ENCODE peak calls at places on chromosomes 4 and X, in nine cellular contexts. G is AG10803, K is IMR-90, A is transverse colon, Y is adipocyte, I is tibial artery, Z is body of pancreas, H is upper lobe of left lung, E is astrocyte of the spinal cord. R is an unnamed sample.

GRCh38 chr4:114057746-114058145 is 78.3 kb upstream of the ARSJ start:
- DNase-seq in G (no peak), K (no peak), A (no peak), Y (no peak), I (no peak), Z (no peak), H (no peak), E (no peak), R (no peak)

GRCh38 chr4:181877329-181877848 is 365.8 kb upstream of the TENM3 start:
- DNase-seq in G (no peak), K (peak), A (no peak), Y (peak), I (no peak), Z (no peak), H (no peak), E (peak), R (no peak)

GRCh38 chr4:138310498-138310897 is 68.3 kb upstream of the SLC7A11 start:
- DNase-seq in G (peak), K (peak), A (no peak), Y (peak), I (no peak), Z (no peak), H (no peak), E (no peak), R (peak)

GRCh38 chr4:144709793-144710525 is 64.0 kb downstream of the HHIP start:
- DNase-seq in G (peak), K (peak), A (peak), Y (no peak), I (no peak), Z (no peak), H (no peak), E (peak), R (peak)

GRCh38 chr4:126992910-126993309 is 639.8 kb upstream of the INTU start:
- DNase-seq in G (no peak), K (no peak), A (no peak), Y (no peak), I (no peak), Z (no peak), H (no peak), E (no peak), R (no peak)

GRCh38 chrX:147573266-147573665 is 338.5 kb upstream of the FMR1 start:
- DNase-seq in G (no peak), K (no peak), A (no peak), Y (no peak), I (no peak), Z (no peak), H (no peak), E (no peak), R (no peak)

GRCh38 chrX:100973411-100973810 is 3.9 kb downstream of the ARL13A start:
- DNase-seq in G (no peak), K (peak), A (no peak), Y (peak), I (no peak), Z (no peak), H (peak), E (peak), R (peak)

GRCh38 chrX:110168585-110168984 is 149.3 kb downstream of the AMMECR1 start:
- DNase-seq in G (peak), K (peak), A (no peak), Y (peak), I (no peak), Z (no peak), H (no peak), E (peak), R (peak)

GRCh38 chr4:71229477-71230257 is 109.2 kb upstream of the SLC4A4 start:
- DNase-seq in G (peak), K (peak), A (peak), Y (peak), I (no peak), Z (peak), H (no peak), E (peak), R (peak)

GRCh38 chrX:122504026-122504425 is 680.1 kb upstream of the GRIA3 start:
- DNase-seq in G (peak), K (no peak), A (no peak), Y (no peak), I (no peak), Z (no peak), H (no peak), E (peak), R (no peak)

GRCh38 chrX:71565634-71566033 is 12.6 kb upstream of the GCNA start:
- DNase-seq in G (no peak), K (no peak), A (no peak), Y (no peak), I (no peak), Z (no peak), H (no peak), E (no peak), R (peak)

GRCh38 chrX:66004928-66005831 is 34.7 kb downstream of the VSIG4 start:
- DNase-seq in G (no peak), K (no peak), A (no peak), Y (no peak), I (no peak), Z (no peak), H (no peak), E (no peak), R (no peak)

GRCh38 chrX:140507982-140508305 is 3.1 kb upstream of the SOX3 start:
- DNase-seq in G (no peak), K (no peak), A (no peak), Y (no peak), I (no peak), Z (no peak), H (no peak), E (peak), R (no peak)

GRCh38 chr4:145179201-145179860 is 1.1 kb downstream of the OTUD4 start:
- DNase-seq in G (peak), K (peak), A (peak), Y (peak), I (peak), Z (peak), H (peak), E (peak), R (peak)

GRCh38 chrX:152926279-152926678 is 28.4 kb downstream of the ZNF185 start:
- DNase-seq in G (peak), K (peak), A (peak), Y (peak), I (no peak), Z (peak), H (no peak), E (peak), R (peak)

GRCh38 chr4:113587156-113587555 is 174.4 kb downstream of the CAMK2D start:
- DNase-seq in G (no peak), K (no peak), A (no peak), Y (no peak), I (no peak), Z (no peak), H (no peak), E (no peak), R (no peak)

GRCh38 chr4:76943790-76944189 is 5.8 kb upstream of the SEPTIN11 start:
- DNase-seq in G (no peak), K (no peak), A (no peak), Y (no peak), I (no peak), Z (no peak), H (no peak), E (no peak), R (no peak)

GRCh38 chr4:65510976-65511375 is 159.3 kb downstream of the EPHA5 start:
- DNase-seq in G (peak), K (no peak), A (no peak), Y (peak), I (no peak), Z (no peak), H (no peak), E (peak), R (peak)

GRCh38 chrX:13755254-13755653 is 20.7 kb downstream of the OFD1 start:
- DNase-seq in G (no peak), K (no peak), A (no peak), Y (no peak), I (no peak), Z (no peak), H (no peak), E (no peak), R (no peak)

GRCh38 chr4:116824172-116824571 is 261.2 kb downstream of the TRAM1L1 start:
- DNase-seq in G (no peak), K (no peak), A (no peak), Y (no peak), I (no peak), Z (no peak), H (no peak), E (no peak), R (no peak)

GRCh38 chr4:1864076-1865008 is 6.9 kb upstream of the NSD2 start:
- DNase-seq in G (no peak), K (no peak), A (no peak), Y (no peak), I (no peak), Z (no peak), H (peak), E (no peak), R (no peak)

GRCh38 chr4:26001413-26001812 is 87.4 kb downstream of the SMIM20 start:
- DNase-seq in G (no peak), K (no peak), A (no peak), Y (no peak), I (no peak), Z (no peak), H (no peak), E (no peak), R (no peak)

GRCh38 chrX:133235830-133236229 is 17.7 kb upstream of the TFDP3 start:
- DNase-seq in G (no peak), K (no peak), A (no peak), Y (no peak), I (no peak), Z (no peak), H (no peak), E (no peak), R (no peak)

GRCh38 chr4:84956014-84956413 is 10.5 kb downstream of the WDFY3 start:
- DNase-seq in G (no peak), K (no peak), A (no peak), Y (no peak), I (no peak), Z (no peak), H (no peak), E (no peak), R (no peak)

GRCh38 chr4:87117051-87117729 is 103.2 kb downstream of the KLHL8 start:
- DNase-seq in G (no peak), K (no peak), A (no peak), Y (no peak), I (no peak), Z (no peak), H (no peak), E (no peak), R (no peak)

GRCh38 chr4:1082215-1083182 is 30.9 kb downstream of the RNF212 start:
- DNase-seq in G (peak), K (peak), A (peak), Y (peak), I (peak), Z (peak), H (no peak), E (peak), R (peak)

GRCh38 chr4:134117785-134118184 is 83.8 kb downstream of the PABPC4L start:
- DNase-seq in G (no peak), K (no peak), A (no peak), Y (peak), I (no peak), Z (no peak), H (no peak), E (no peak), R (no peak)

GRCh38 chr4:17898553-17898952 is 87.8 kb downstream of the NCAPG start:
- DNase-seq in G (no peak), K (no peak), A (no peak), Y (no peak), I (no peak), Z (no peak), H (no peak), E (no peak), R (no peak)

GRCh38 chr4:165580379-165580905 is 201.6 kb downstream of the CPE start:
- DNase-seq in G (peak), K (no peak), A (no peak), Y (peak), I (no peak), Z (peak), H (no peak), E (peak), R (peak)

GRCh38 chr4:7828011-7828720 is 111.5 kb downstream of the AFAP1 start:
- DNase-seq in G (peak), K (peak), A (peak), Y (peak), I (peak), Z (peak), H (no peak), E (peak), R (peak)
- H3K4me3 ChIP-seq in G (peak), K (no peak), A (no peak), Y (peak), I (no peak), Z (no peak), H (no peak), E (no peak), R (peak)

GRCh38 chr4:24470681-24471622 is 113.4 kb downstream of the DHX15 start:
- DNase-seq in G (peak), K (peak), A (peak), Y (peak), I (peak), Z (no peak), H (peak), E (peak), R (peak)

GRCh38 chr4:24471623-24472510 is 112.5 kb downstream of the DHX15 start:
- DNase-seq in G (peak), K (no peak), A (peak), Y (peak), I (no peak), Z (no peak), H (peak), E (peak), R (no peak)

GRCh38 chr4:24475756-24476155 is 108.6 kb downstream of the DHX15 start:
- DNase-seq in G (no peak), K (no peak), A (no peak), Y (no peak), I (no peak), Z (no peak), H (no peak), E (no peak), R (no peak)

GRCh38 chr4:24472514-24473308 is 111.6 kb downstream of the DHX15 start:
- DNase-seq in G (peak), K (peak), A (peak), Y (peak), I (peak), Z (peak), H (peak), E (peak), R (peak)

DNA sequence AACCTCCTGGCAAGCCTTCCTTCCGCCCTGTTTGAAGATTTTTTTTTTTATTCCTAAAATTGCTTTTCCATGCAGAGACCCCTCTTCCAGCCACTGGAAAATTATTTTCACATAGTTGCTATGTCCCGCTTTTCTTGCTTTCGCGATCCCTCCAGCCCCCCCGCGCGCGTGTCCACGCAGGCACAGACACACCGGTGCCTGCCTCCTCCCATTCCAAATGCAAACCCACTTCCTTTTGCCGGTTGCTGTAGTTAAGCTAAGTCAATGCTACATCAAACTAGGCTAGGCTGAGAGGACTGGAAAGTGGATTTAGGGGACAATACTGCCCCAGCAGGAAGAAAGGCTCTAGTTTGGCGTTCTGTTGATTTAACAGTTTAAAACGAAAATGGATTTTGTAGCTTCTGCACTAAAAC is 111.0 kb downstream of the DHX15 start:
- DNase-seq in G (peak), K (peak), A (peak), Y (peak), I (no peak), Z (no peak), H (peak), E (peak), R (peak)
- H3K4me3 ChIP-seq in G (peak), K (peak), A (peak), Y (peak), I (peak), Z (peak), H (peak), E (peak), R (peak)

DNA sequence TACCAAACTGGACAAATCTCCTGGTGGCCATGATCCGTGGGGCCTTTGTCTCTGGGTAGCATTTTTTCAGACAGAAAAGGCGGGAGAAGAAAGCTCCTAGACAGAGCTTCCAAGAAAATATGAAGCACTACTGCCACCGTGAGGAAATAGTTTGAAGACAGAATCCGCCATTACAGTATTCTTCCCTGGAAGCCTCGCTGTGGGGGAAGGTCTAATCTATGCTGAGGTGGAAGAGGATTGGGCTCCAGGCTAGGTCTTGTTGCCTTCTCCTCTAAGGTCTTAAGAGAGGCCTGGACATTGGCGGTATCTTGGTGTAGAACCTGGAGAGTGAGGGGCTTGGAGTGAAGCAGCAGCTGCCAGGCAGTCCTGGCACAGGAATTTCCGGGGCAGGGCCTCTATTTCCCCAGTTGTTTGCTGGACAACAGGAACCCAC is 218.9 kb downstream of the OR13H1 start:
- DNase-seq in G (peak), K (peak), A (peak), Y (peak), I (no peak), Z (peak), H (no peak), E (peak), R (no peak)
- H3K4me3 ChIP-seq in G (no peak), K (no peak), A (no peak), Y (peak), I (no peak), Z (no peak), H (no peak), E (peak), R (no peak)

DNA sequence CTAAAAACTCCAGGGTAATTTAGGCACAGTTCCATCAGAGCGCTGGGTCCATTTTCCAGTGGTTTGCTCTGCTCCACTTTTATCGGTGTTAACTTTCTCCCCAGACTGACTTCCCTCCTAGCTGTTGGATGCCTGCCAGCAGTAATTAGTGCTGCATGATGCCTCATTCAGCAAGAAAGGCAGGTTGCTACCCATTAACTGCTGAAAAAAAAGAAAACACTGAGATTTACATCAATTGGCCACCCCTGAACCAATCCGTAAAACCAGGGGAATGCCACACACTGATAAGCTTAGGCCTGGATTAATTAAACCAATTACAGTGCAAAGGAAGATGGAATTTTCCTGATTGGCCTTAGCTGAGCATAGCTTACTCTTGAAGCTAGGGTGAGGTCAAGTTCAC is 182.4 kb upstream of the CXXC4 start:
- DNase-seq in G (no peak), K (no peak), A (peak), Y (no peak), I (no peak), Z (peak), H (no peak), E (peak), R (no peak)
- H3K4me3 ChIP-seq in G (no peak), K (no peak), A (no peak), Y (no peak), I (no peak), Z (no peak), H (no peak), E (no peak), R (no peak)